ENCODE peak calls at places on chromosomes 2 and 18, in four cellular contexts. O is activated naive CD4-positive, alpha-beta T cell treated with anti-CD3 and anti-CD28 coated beads for 36 hours; Q is iris pigment epithelial cell; P is KBM-7. D is an unnamed sample.

GRCh38 chr2:105405291-105405690 is 6.4 kb upstream of the FHL2 start:
- DNase-seq in O (no peak), Q (peak), P (no peak), D (no peak)

GRCh38 chr18:4636957-4637356 is 181.8 kb upstream of the DLGAP1 start:
- DNase-seq in O (no peak), Q (no peak), P (no peak), D (no peak)

GRCh38 chr2:31660165-31660564 is 79.4 kb upstream of the SRD5A2 start:
- DNase-seq in O (no peak), Q (no peak), P (no peak), D (no peak)

GRCh38 chr2:64538764-64539433 is 14.8 kb downstream of the AFTPH start:
- DNase-seq in O (no peak), Q (peak), P (no peak), D (no peak)

GRCh38 chr18:75169411-75169810 is 39.5 kb downstream of the PTGR3 start:
- DNase-seq in O (no peak), Q (no peak), P (no peak), D (no peak)

GRCh38 chr18:46448347-46448746 is 208.7 kb downstream of the LOXHD1 start:
- DNase-seq in O (no peak), Q (no peak), P (no peak), D (no peak)

GRCh38 chr2:62112192-62112591 is 83.7 kb upstream of the B3GNT2 start:
- DNase-seq in O (no peak), Q (no peak), P (no peak), D (no peak)

GRCh38 chr18:78021196-78021595 is 771.5 kb downstream of the GALR1 start:
- DNase-seq in O (peak), Q (no peak), P (no peak), D (no peak)

GRCh38 chr2:224284134-224284946 is 117.6 kb downstream of the FAM124B start:
- DNase-seq in O (peak), Q (no peak), P (peak), D (peak)

GRCh38 chr2:54366487-54367280 is 89.4 kb upstream of the SPTBN1 start:
- DNase-seq in O (no peak), Q (peak), P (no peak), D (no peak)

GRCh38 chr2:43038034-43038719 is 188.2 kb downstream of the ZFP36L2 start:
- DNase-seq in O (no peak), Q (no peak), P (no peak), D (no peak)

GRCh38 chr2:101625387-101625786 is 72.1 kb upstream of the MAP4K4 start:
- DNase-seq in O (peak), Q (peak), P (no peak), D (no peak)

GRCh38 chr18:49597556-49597955 is 35.7 kb downstream of the LIPG start:
- DNase-seq in O (no peak), Q (no peak), P (no peak), D (no peak)

GRCh38 chr2:120628248-120628647 is 107.4 kb upstream of the GLI2 start:
- DNase-seq in O (no peak), Q (no peak), P (no peak), D (no peak)

GRCh38 chr2:12046641-12047040 is 300.2 kb downstream of the LPIN1 start:
- DNase-seq in O (no peak), Q (peak), P (no peak), D (no peak)

GRCh38 chr2:156065912-156066311 is 266.6 kb downstream of the NR4A2 start:
- DNase-seq in O (peak), Q (no peak), P (peak), D (no peak)

GRCh38 chr2:119826370-119826961 is 66.7 kb downstream of the PTPN4 start:
- DNase-seq in O (peak), Q (peak), P (peak), D (peak)

GRCh38 chr2:226692521-226693126 is 107.0 kb downstream of the IRS1 start:
- DNase-seq in O (no peak), Q (no peak), P (no peak), D (no peak)

GRCh38 chr2:47269316-47270232 is 114.5 kb upstream of the STPG4 start:
- DNase-seq in O (no peak), Q (peak), P (no peak), D (no peak)

GRCh38 chr18:79755496-79756142 is 42.1 kb upstream of the KCNG2 start:
- DNase-seq in O (no peak), Q (no peak), P (no peak), D (no peak)

GRCh38 chr2:203669820-203670219 is 36.6 kb upstream of the CD28 start:
- DNase-seq in O (no peak), Q (peak), P (no peak), D (no peak)

GRCh38 chr2:193442293-193442692 is 1247.6 kb upstream of the TMEFF2 start:
- DNase-seq in O (no peak), Q (no peak), P (no peak), D (no peak)

GRCh38 chr2:237242091-237242536 is 156.4 kb downstream of the COPS8 start:
- DNase-seq in O (no peak), Q (no peak), P (no peak), D (no peak)

GRCh38 chr2:223536546-223536945 is 65.6 kb downstream of the SCG2 start:
- DNase-seq in O (no peak), Q (peak), P (no peak), D (no peak)

GRCh38 chr2:209208211-209208610 is 215.6 kb upstream of the MAP2 start:
- DNase-seq in O (peak), Q (peak), P (peak), D (no peak)

GRCh38 chr2:133266075-133266925 is 302.0 kb downstream of the NCKAP5 start:
- DNase-seq in O (no peak), Q (peak), P (no peak), D (no peak)

GRCh38 chr2:37633234-37633633 is 38.2 kb downstream of the CDC42EP3 start:
- DNase-seq in O (no peak), Q (no peak), P (no peak), D (no peak)

GRCh38 chr2:143730155-143730949 is 601.1 kb downstream of the ARHGAP15 start:
- DNase-seq in O (peak), Q (peak), P (peak), D (no peak)

GRCh38 chr2:240925576-240926515 is 19.7 kb downstream of the CROCC2 start:
- DNase-seq in O (peak), Q (no peak), P (no peak), D (no peak)

D was measured in stimulated activated CD4-positive, alpha-beta T cell treated with anti-CD3 and anti-CD28 coated beads, Interleukin-2, amount 100 ng/mL, for 4 hours.